ENCODE peak calls at places on chromosomes 12 and 14, in six cellular contexts. R is aorta; K is astrocyte of the spinal cord; X is GM20000; O is CD4-positive, alpha-beta T cell; L is M059J. Z is an unnamed sample.

GRCh38 chr12:109173443-109174240 is 57.3 kb downstream of the ACACB start:
- DNase-seq in X (no peak), L (no peak), O (no peak), R (peak), K (no peak), Z (no peak)

GRCh38 chr14:99055816-99056215 is 216.2 kb downstream of the BCL11B start:
- DNase-seq in R (no peak), L (no peak), X (no peak), K (no peak), O (no peak), Z (peak)

GRCh38 chr12:29521951-29522350 is 24.5 kb upstream of the OVCH1 start:
- DNase-seq in L (peak), R (no peak), O (no peak), K (peak), X (no peak), Z (no peak)

GRCh38 chr14:101521306-101521935 is 39.9 kb upstream of the DIO3 start:
- DNase-seq in K (no peak), L (no peak), R (no peak), O (no peak), X (no peak), Z (no peak)

GRCh38 chr12:18332173-18332572 is 70.9 kb downstream of the PIK3C2G start:
- DNase-seq in R (no peak), K (no peak), L (no peak), O (no peak), X (no peak), Z (no peak)

GRCh38 chr12:52119398-52120254 is 40.1 kb downstream of the SMIM41 start:
- DNase-seq in R (no peak), K (peak), O (peak), L (no peak), X (peak), Z (peak)

GRCh38 chr12:52508211-52508610 is 12.0 kb downstream of the KRT5 start:
- DNase-seq in X (no peak), O (no peak), R (no peak), K (no peak), L (no peak), Z (no peak)

GRCh38 chr12:132886529-132887477 is 602 bp downstream of the CHFR start:
- DNase-seq in L (peak), O (peak), X (no peak), K (peak), R (no peak), Z (no peak)

GRCh38 chr14:103718572-103718971 is 3.0 kb downstream of the ZFYVE21 start:
- DNase-seq in O (no peak), L (no peak), X (no peak), K (peak), R (no peak), Z (no peak)

GRCh38 chr14:104087505-104087904 is 2.0 kb downstream of the ASPG start:
- DNase-seq in R (no peak), K (no peak), O (peak), L (no peak), X (no peak), Z (no peak)

Z was measured in Peyer's patch.